ENCODE peak calls at places on chromosomes 6 and 20, in seven cellular contexts. C is H9, Q is mesendoderm, Z is neuronal stem cell, V is mesenchymal stem cell, I is H1, B is trophoblast cell. M is an unnamed sample.

GRCh38 chr20:57013741-57014140 is 252.7 kb downstream of the BMP7 start:
- DNase-seq in C (peak), Q (peak), Z (peak), V (no peak), I (peak), B (peak), M (no peak)

GRCh38 chr6:68975064-68975463 is 340.0 kb downstream of the ADGRB3 start:
- DNase-seq in C (peak), Q (peak), Z (peak), V (peak), I (no peak), B (peak), M (no peak)

GRCh38 chr6:132530293-132530974 is 7.6 kb upstream of the TAAR9 start:
- DNase-seq in C (peak), Q (peak), Z (peak), V (peak), I (peak), B (peak), M (peak)

GRCh38 chr6:94636780-94637385 is 940.5 kb upstream of the MANEA start:
- DNase-seq in C (peak), Q (peak), Z (peak), V (peak), I (peak), B (peak), M (peak)

GRCh38 chr6:129135421-129135820 is 252.5 kb downstream of the LAMA2 start:
- DNase-seq in C (no peak), Q (no peak), Z (no peak), V (no peak), I (no peak), B (no peak), M (no peak)

GRCh38 chr20:40687384-40688128 is 1.5 kb downstream of the MAFB start:
- DNase-seq in C (peak), Q (peak), Z (peak), V (peak), I (peak), B (peak), M (no peak)

GRCh38 chr6:25248100-25248499 is 31.1 kb upstream of the CARMIL1 start:
- DNase-seq in C (no peak), Q (no peak), Z (no peak), V (no peak), I (no peak), B (no peak), M (peak)

GRCh38 chr20:23671479-23671878 is 17.4 kb downstream of the CST4 start:
- DNase-seq in C (no peak), Q (no peak), Z (no peak), V (no peak), I (no peak), B (no peak), M (no peak)

GRCh38 chr6:88006559-88006958 is 41.1 kb upstream of the SPACA1 start:
- DNase-seq in C (no peak), Q (no peak), Z (no peak), V (no peak), I (no peak), B (peak), M (no peak)

GRCh38 chr6:145139451-145139850 is 595.9 kb downstream of the EPM2A start:
- DNase-seq in C (no peak), Q (no peak), Z (peak), V (peak), I (no peak), B (no peak), M (peak)

GRCh38 chr6:44289726-44290125 is 19.5 kb downstream of the TMEM151B start:
- DNase-seq in C (no peak), Q (no peak), Z (no peak), V (no peak), I (no peak), B (no peak), M (no peak)

GRCh38 chr20:39631557-39631956 is 669.4 kb downstream of the DHX35 start:
- DNase-seq in C (no peak), Q (peak), Z (no peak), V (no peak), I (no peak), B (peak), M (no peak)

GRCh38 chr6:156776841-156777576 is at the start of gene ARID1B:
- DNase-seq in C (peak), Q (peak), Z (peak), V (peak), I (peak), B (peak), M (peak)

GRCh38 chr20:46210672-46211330 is 92.7 kb downstream of the CD40 start:
- DNase-seq in C (no peak), Q (peak), Z (no peak), V (no peak), I (no peak), B (no peak), M (no peak)

GRCh38 chr20:22223251-22223650 is 361.1 kb downstream of the FOXA2 start:
- DNase-seq in C (no peak), Q (no peak), Z (no peak), V (no peak), I (no peak), B (no peak), M (no peak)

GRCh38 chr6:20812776-20813175 is 278.5 kb downstream of the CDKAL1 start:
- DNase-seq in C (no peak), Q (no peak), Z (no peak), V (no peak), I (no peak), B (no peak), M (no peak)

GRCh38 chr6:73800997-73801396 is 105.0 kb downstream of the CD109 start:
- DNase-seq in C (no peak), Q (no peak), Z (no peak), V (no peak), I (no peak), B (no peak), M (no peak)

GRCh38 chr6:51049983-51050877 is 231.6 kb downstream of the TFAP2B start:
- DNase-seq in C (no peak), Q (no peak), Z (peak), V (no peak), I (no peak), B (no peak), M (no peak)

GRCh38 chr20:49993301-49993751 is 10.5 kb downstream of the SNAI1 start:
- DNase-seq in C (no peak), Q (no peak), Z (no peak), V (no peak), I (no peak), B (no peak), M (no peak)

GRCh38 chr20:36573798-36574277 is 441 bp downstream of the TGIF2 start:
- DNase-seq in C (no peak), Q (no peak), Z (no peak), V (peak), I (no peak), B (no peak), M (no peak)

GRCh38 chr6:169577974-169578373 is 123.9 kb downstream of the WDR27 start:
- DNase-seq in C (no peak), Q (peak), Z (no peak), V (no peak), I (no peak), B (no peak), M (no peak)

GRCh38 chr6:81148726-81149125 is 603.8 kb downstream of the TENT5A start:
- DNase-seq in C (no peak), Q (no peak), Z (no peak), V (no peak), I (no peak), B (no peak), M (no peak)

GRCh38 chr6:21352131-21352530 is 241.4 kb upstream of the SOX4 start:
- DNase-seq in C (no peak), Q (no peak), Z (no peak), V (no peak), I (no peak), B (no peak), M (no peak)

GRCh38 chr20:50895111-50895830 is 36.0 kb downstream of the ADNP start:
- DNase-seq in C (no peak), Q (no peak), Z (no peak), V (peak), I (no peak), B (no peak), M (peak)

GRCh38 chr6:113634352-113635163 is 222.6 kb upstream of the MARCKS start:
- DNase-seq in C (no peak), Q (no peak), Z (no peak), V (peak), I (no peak), B (peak), M (peak)

GRCh38 chr6:149806127-149806526 is 56.6 kb downstream of the PCMT1 start:
- DNase-seq in C (no peak), Q (no peak), Z (no peak), V (no peak), I (no peak), B (no peak), M (peak)

GRCh38 chr6:11201772-11202512 is 30.5 kb downstream of the NEDD9 start:
- DNase-seq in C (no peak), Q (no peak), Z (no peak), V (peak), I (no peak), B (no peak), M (no peak)

GRCh38 chr20:51313275-51313898 is 229.1 kb downstream of the NFATC2 start:
- DNase-seq in C (no peak), Q (no peak), Z (no peak), V (no peak), I (no peak), B (no peak), M (peak)

GRCh38 chr20:13229538-13229937 is 8.5 kb downstream of the ISM1 start:
- DNase-seq in C (no peak), Q (no peak), Z (no peak), V (no peak), I (no peak), B (no peak), M (no peak)

GRCh38 chr20:58511364-58511763 is 3.8 kb downstream of the APCDD1L start:
- DNase-seq in C (no peak), Q (no peak), Z (no peak), V (peak), I (no peak), B (peak), M (peak)

GRCh38 chr20:34923414-34923813 is 32.2 kb downstream of the GSS start:
- DNase-seq in C (no peak), Q (no peak), Z (no peak), V (no peak), I (no peak), B (no peak), M (no peak)
- H2BK5ac ChIP-seq in C (no peak), Q (no peak), Z (no peak), V (no peak), I (no peak), B (no peak), M (peak)

GRCh38 chr6:36116066-36116465 is 14.2 kb upstream of the MAPK13 start:
- DNase-seq in C (no peak), Q (no peak), Z (no peak), V (no peak), I (no peak), B (no peak), M (no peak)
- H2BK5ac ChIP-seq in C (no peak), Q (no peak), Z (no peak), V (no peak), I (no peak), B (no peak), M (no peak)

DNA sequence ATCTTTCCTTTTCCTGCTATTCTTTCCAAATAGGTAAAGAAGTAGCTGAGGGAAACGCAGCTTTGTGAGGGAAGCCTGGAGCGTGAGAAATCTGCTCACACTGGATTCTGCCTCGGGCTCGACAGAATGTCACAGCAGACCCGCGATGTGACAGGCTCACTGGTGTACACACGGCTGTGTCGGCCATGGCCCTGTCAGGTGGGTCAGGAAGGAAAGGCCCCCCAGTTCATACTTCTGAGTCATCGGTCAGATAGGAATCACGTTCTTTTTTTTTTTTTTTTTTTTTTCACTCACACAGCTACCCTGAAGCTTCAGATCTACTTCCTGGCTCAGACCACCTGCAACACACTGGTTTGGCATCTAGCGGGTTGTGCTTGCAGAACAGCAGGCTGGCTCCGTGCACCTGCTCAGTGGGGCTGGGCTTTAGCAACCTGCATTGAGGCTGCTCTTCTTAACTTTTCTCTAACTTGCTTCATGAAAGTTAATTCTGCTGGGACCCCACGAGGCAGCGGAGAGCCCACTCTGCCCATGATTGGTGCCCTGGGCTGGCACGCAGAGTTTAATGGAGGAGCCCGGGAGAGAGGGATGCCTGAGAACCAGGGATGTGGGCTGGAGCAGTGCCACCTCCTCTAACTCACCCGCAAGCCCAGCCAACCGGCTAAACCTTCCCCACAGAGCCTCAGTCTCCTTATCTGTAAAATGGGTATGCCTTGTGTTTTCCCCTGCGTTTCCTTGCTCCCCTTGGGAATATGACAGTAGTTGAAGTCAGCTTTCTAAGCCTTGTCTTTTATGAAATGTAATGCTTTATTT is 61.5 kb upstream of the FNDC1 start:
- DNase-seq in C (no peak), Q (no peak), Z (no peak), V (no peak), I (peak), B (no peak), M (no peak)
- H2BK5ac ChIP-seq in C (no peak), Q (no peak), Z (no peak), V (no peak), I (no peak), B (no peak), M (no peak)

GRCh38 chr20:62653951-62654685 is 11.8 kb downstream of the SLCO4A1 start:
- DNase-seq in C (no peak), Q (no peak), Z (no peak), V (no peak), I (no peak), B (no peak), M (no peak)

GRCh38 chr20:62656919-62657635 is 14.8 kb downstream of the SLCO4A1 start:
- DNase-seq in C (no peak), Q (no peak), Z (no peak), V (no peak), I (no peak), B (peak), M (no peak)

GRCh38 chr20:62656205-62656918 is 14.1 kb downstream of the SLCO4A1 start:
- DNase-seq in C (no peak), Q (no peak), Z (no peak), V (no peak), I (no peak), B (peak), M (no peak)

GRCh38 chr20:62653373-62653772 is 11.1 kb downstream of the SLCO4A1 start:
- DNase-seq in C (no peak), Q (no peak), Z (no peak), V (no peak), I (no peak), B (no peak), M (no peak)

GRCh38 chr20:62655291-62656204 is 13.2 kb downstream of the SLCO4A1 start:
- DNase-seq in C (no peak), Q (no peak), Z (no peak), V (no peak), I (no peak), B (no peak), M (no peak)
- H2BK5ac ChIP-seq in C (no peak), Q (no peak), Z (peak), V (no peak), I (no peak), B (no peak), M (no peak)

M was measured in IMR-90.